ENCODE peak calls at places on chromosomes 16 and 17, in eight cellular contexts. One of them, this sample, is unnamed.

GRCh38 chr16:27826081-27826892 is 237.2 kb downstream of the GSG1L start:
- DNase-seq in left lung: no peak
- DNase-seq in activated CD8-positive, alpha-beta T cell treated with anti-CD3 and anti-CD28 coated beads, Interleukin-2, amount 10 ng/mL, durations not matched to agents 7 days and 5 days: no peak
- DNase-seq in stimulated activated CD4-positive, alpha-beta T cell treated with anti-CD3 and anti-CD28 coated beads, Interleukin-2, amount 100 ng/mL, for 48 hours: no peak
- DNase-seq in mesenteric fat pad: peak; percentile 57
- DNase-seq in HS-27A: no peak
- DNase-seq in activated T-helper 1 cell treated with Interleukin-2 at 50 U/mL for 16 hours: no peak
- DNase-seq in C1 segment of cervical spinal cord: no peak
- DNase-seq in this sample: no peak

GRCh38 chr16:80718480-80719220 is 85.7 kb downstream of the CDYL2 start:
- DNase-seq in left lung: peak; percentile 40
- DNase-seq in activated CD8-positive, alpha-beta T cell treated with anti-CD3 and anti-CD28 coated beads, Interleukin-2, amount 10 ng/mL, durations not matched to agents 7 days and 5 days: no peak
- DNase-seq in stimulated activated CD4-positive, alpha-beta T cell treated with anti-CD3 and anti-CD28 coated beads, Interleukin-2, amount 100 ng/mL, for 48 hours: no peak
- DNase-seq in mesenteric fat pad: no peak
- DNase-seq in HS-27A: no peak
- DNase-seq in activated T-helper 1 cell treated with Interleukin-2 at 50 U/mL for 16 hours: no peak
- DNase-seq in C1 segment of cervical spinal cord: no peak
- DNase-seq in this sample: peak; percentile 62

GRCh38 chr17:2521257-2521656 is 9.6 kb upstream of the METTL16 start:
- DNase-seq in left lung: no peak
- DNase-seq in activated CD8-positive, alpha-beta T cell treated with anti-CD3 and anti-CD28 coated beads, Interleukin-2, amount 10 ng/mL, durations not matched to agents 7 days and 5 days: no peak
- DNase-seq in stimulated activated CD4-positive, alpha-beta T cell treated with anti-CD3 and anti-CD28 coated beads, Interleukin-2, amount 100 ng/mL, for 48 hours: no peak
- DNase-seq in mesenteric fat pad: peak; percentile 5
- DNase-seq in HS-27A: no peak
- DNase-seq in activated T-helper 1 cell treated with Interleukin-2 at 50 U/mL for 16 hours: no peak
- DNase-seq in C1 segment of cervical spinal cord: no peak
- DNase-seq in this sample: no peak

GRCh38 chr16:88366704-88367047 is 16.1 kb upstream of the ZNF469 start:
- DNase-seq in left lung: no peak
- DNase-seq in activated CD8-positive, alpha-beta T cell treated with anti-CD3 and anti-CD28 coated beads, Interleukin-2, amount 10 ng/mL, durations not matched to agents 7 days and 5 days: no peak
- DNase-seq in stimulated activated CD4-positive, alpha-beta T cell treated with anti-CD3 and anti-CD28 coated beads, Interleukin-2, amount 100 ng/mL, for 48 hours: no peak
- DNase-seq in mesenteric fat pad: no peak
- DNase-seq in HS-27A: no peak
- DNase-seq in activated T-helper 1 cell treated with Interleukin-2 at 50 U/mL for 16 hours: no peak
- DNase-seq in C1 segment of cervical spinal cord: no peak
- DNase-seq in this sample: no peak

GRCh38 chr17:16989953-16990860 is 18.3 kb upstream of the TNFRSF13B start:
- DNase-seq in left lung: no peak
- DNase-seq in activated CD8-positive, alpha-beta T cell treated with anti-CD3 and anti-CD28 coated beads, Interleukin-2, amount 10 ng/mL, durations not matched to agents 7 days and 5 days: no peak
- DNase-seq in stimulated activated CD4-positive, alpha-beta T cell treated with anti-CD3 and anti-CD28 coated beads, Interleukin-2, amount 100 ng/mL, for 48 hours: no peak
- DNase-seq in mesenteric fat pad: peak; percentile 80
- DNase-seq in HS-27A: no peak
- DNase-seq in activated T-helper 1 cell treated with Interleukin-2 at 50 U/mL for 16 hours: no peak
- DNase-seq in C1 segment of cervical spinal cord: no peak
- DNase-seq in this sample: no peak

GRCh38 chr16:85506358-85506911 is 106.7 kb upstream of the GSE1 start:
- DNase-seq in left lung: no peak
- DNase-seq in activated CD8-positive, alpha-beta T cell treated with anti-CD3 and anti-CD28 coated beads, Interleukin-2, amount 10 ng/mL, durations not matched to agents 7 days and 5 days: no peak
- DNase-seq in stimulated activated CD4-positive, alpha-beta T cell treated with anti-CD3 and anti-CD28 coated beads, Interleukin-2, amount 100 ng/mL, for 48 hours: no peak
- DNase-seq in mesenteric fat pad: no peak
- DNase-seq in HS-27A: no peak
- DNase-seq in activated T-helper 1 cell treated with Interleukin-2 at 50 U/mL for 16 hours: no peak
- DNase-seq in C1 segment of cervical spinal cord: no peak
- DNase-seq in this sample: no peak

GRCh38 chr17:41308918-41309359 is at the start of gene KRTAP16-1:
- DNase-seq in left lung: no peak
- DNase-seq in activated CD8-positive, alpha-beta T cell treated with anti-CD3 and anti-CD28 coated beads, Interleukin-2, amount 10 ng/mL, durations not matched to agents 7 days and 5 days: peak; percentile 54
- DNase-seq in stimulated activated CD4-positive, alpha-beta T cell treated with anti-CD3 and anti-CD28 coated beads, Interleukin-2, amount 100 ng/mL, for 48 hours: no peak
- DNase-seq in mesenteric fat pad: no peak
- DNase-seq in HS-27A: no peak
- DNase-seq in activated T-helper 1 cell treated with Interleukin-2 at 50 U/mL for 16 hours: peak; percentile 45
- DNase-seq in C1 segment of cervical spinal cord: no peak
- DNase-seq in this sample: no peak

GRCh38 chr17:44595216-44595775 is 38.0 kb downstream of the FZD2 start:
- DNase-seq in left lung: no peak
- DNase-seq in activated CD8-positive, alpha-beta T cell treated with anti-CD3 and anti-CD28 coated beads, Interleukin-2, amount 10 ng/mL, durations not matched to agents 7 days and 5 days: no peak
- DNase-seq in stimulated activated CD4-positive, alpha-beta T cell treated with anti-CD3 and anti-CD28 coated beads, Interleukin-2, amount 100 ng/mL, for 48 hours: no peak
- DNase-seq in mesenteric fat pad: no peak
- DNase-seq in HS-27A: no peak
- DNase-seq in activated T-helper 1 cell treated with Interleukin-2 at 50 U/mL for 16 hours: no peak
- DNase-seq in C1 segment of cervical spinal cord: no peak
- DNase-seq in this sample: no peak

GRCh38 chr17:83028851-83029250 is 50.6 kb upstream of the METRNL start:
- DNase-seq in left lung: no peak
- DNase-seq in activated CD8-positive, alpha-beta T cell treated with anti-CD3 and anti-CD28 coated beads, Interleukin-2, amount 10 ng/mL, durations not matched to agents 7 days and 5 days: no peak
- DNase-seq in stimulated activated CD4-positive, alpha-beta T cell treated with anti-CD3 and anti-CD28 coated beads, Interleukin-2, amount 100 ng/mL, for 48 hours: no peak
- DNase-seq in mesenteric fat pad: peak; percentile 84
- DNase-seq in HS-27A: no peak
- DNase-seq in activated T-helper 1 cell treated with Interleukin-2 at 50 U/mL for 16 hours: no peak
- DNase-seq in C1 segment of cervical spinal cord: no peak
- DNase-seq in this sample: no peak

GRCh38 chr16:86664518-86665318 is 86.4 kb downstream of the FOXL1 start:
- DNase-seq in left lung: no peak
- DNase-seq in activated CD8-positive, alpha-beta T cell treated with anti-CD3 and anti-CD28 coated beads, Interleukin-2, amount 10 ng/mL, durations not matched to agents 7 days and 5 days: peak; percentile 67
- DNase-seq in stimulated activated CD4-positive, alpha-beta T cell treated with anti-CD3 and anti-CD28 coated beads, Interleukin-2, amount 100 ng/mL, for 48 hours: peak; percentile 50
- DNase-seq in mesenteric fat pad: no peak
- DNase-seq in HS-27A: peak; percentile 93
- DNase-seq in activated T-helper 1 cell treated with Interleukin-2 at 50 U/mL for 16 hours: no peak
- DNase-seq in C1 segment of cervical spinal cord: no peak
- DNase-seq in this sample: peak; percentile 95